ENCODE peak calls at places on chromosomes 12 and 14, in six cellular contexts. J, K, P, S, F and R are unnamed samples.
A peak's percentile ranks its signal among the peaks of the same experiment; 100 is the strongest.

GRCh38 chr12:69935651-69936100 is 110.6 kb downstream of the MYRFL start:
- DNase-seq in K (no peak), F (no peak), P (peak; percentile 78), J (no peak), S (no peak), R (no peak)

GRCh38 chr12:43776498-43776897 is 17.7 kb downstream of the IRAK4 start:
- DNase-seq in S (no peak), J (peak; percentile 16), P (peak; percentile 61), F (no peak), K (no peak), R (peak; percentile 44)

GRCh38 chr12:82663893-82664292 is 22.8 kb upstream of the TMTC2 start:
- DNase-seq in K (no peak), J (no peak), F (no peak), P (no peak), S (no peak), R (no peak)

GRCh38 chr14:75259510-75259855 is 19.1 kb upstream of the FOS start:
- DNase-seq in S (no peak), F (no peak), P (peak; percentile 50), J (no peak), K (no peak), R (no peak)

GRCh38 chr14:32438511-32438910 is 109.4 kb downstream of the AKAP6 start:
- DNase-seq in J (no peak), P (no peak), F (no peak), K (no peak), S (no peak), R (no peak)

GRCh38 chr12:85779768-85780167 is 56.4 kb downstream of the RASSF9 start:
- DNase-seq in F (no peak), P (no peak), S (no peak), K (no peak), J (no peak), R (no peak)

GRCh38 chr12:96416033-96416790 is 16.0 kb upstream of the CDK17 start:
- DNase-seq in J (no peak), P (no peak), K (no peak), F (no peak), S (no peak), R (peak; percentile 21)

GRCh38 chr14:77181603-77182437 is at the start of gene TMEM63C:
- DNase-seq in S (peak; percentile 21), J (peak; percentile 93), F (peak; percentile 20), P (peak; percentile 94), K (peak; percentile 95), R (peak; percentile 29)

GRCh38 chr12:13218641-13219040 is 22.1 kb downstream of the EMP1 start:
- DNase-seq in F (no peak), S (no peak), P (no peak), J (no peak), K (no peak), R (no peak)

GRCh38 chr14:95173518-95173917 is 16.2 kb upstream of the DICER1 start:
- DNase-seq in F (no peak), J (no peak), S (no peak), K (no peak), P (no peak), R (no peak)

GRCh38 chr14:63564318-63564717 is 21.1 kb upstream of the PPP2R5E start:
- DNase-seq in J (no peak), S (no peak), F (no peak), P (no peak), K (no peak), R (no peak)

GRCh38 chr12:110316861-110317260 is 35.8 kb downstream of the ATP2A2 start:
- DNase-seq in J (no peak), P (no peak), S (no peak), F (no peak), K (no peak), R (no peak)

GRCh38 chr12:88298761-88299242 is 156.7 kb downstream of the TMTC3 start:
- DNase-seq in J (peak; percentile 70), P (no peak), S (peak; percentile 31), K (no peak), F (no peak), R (no peak)

DNA sequence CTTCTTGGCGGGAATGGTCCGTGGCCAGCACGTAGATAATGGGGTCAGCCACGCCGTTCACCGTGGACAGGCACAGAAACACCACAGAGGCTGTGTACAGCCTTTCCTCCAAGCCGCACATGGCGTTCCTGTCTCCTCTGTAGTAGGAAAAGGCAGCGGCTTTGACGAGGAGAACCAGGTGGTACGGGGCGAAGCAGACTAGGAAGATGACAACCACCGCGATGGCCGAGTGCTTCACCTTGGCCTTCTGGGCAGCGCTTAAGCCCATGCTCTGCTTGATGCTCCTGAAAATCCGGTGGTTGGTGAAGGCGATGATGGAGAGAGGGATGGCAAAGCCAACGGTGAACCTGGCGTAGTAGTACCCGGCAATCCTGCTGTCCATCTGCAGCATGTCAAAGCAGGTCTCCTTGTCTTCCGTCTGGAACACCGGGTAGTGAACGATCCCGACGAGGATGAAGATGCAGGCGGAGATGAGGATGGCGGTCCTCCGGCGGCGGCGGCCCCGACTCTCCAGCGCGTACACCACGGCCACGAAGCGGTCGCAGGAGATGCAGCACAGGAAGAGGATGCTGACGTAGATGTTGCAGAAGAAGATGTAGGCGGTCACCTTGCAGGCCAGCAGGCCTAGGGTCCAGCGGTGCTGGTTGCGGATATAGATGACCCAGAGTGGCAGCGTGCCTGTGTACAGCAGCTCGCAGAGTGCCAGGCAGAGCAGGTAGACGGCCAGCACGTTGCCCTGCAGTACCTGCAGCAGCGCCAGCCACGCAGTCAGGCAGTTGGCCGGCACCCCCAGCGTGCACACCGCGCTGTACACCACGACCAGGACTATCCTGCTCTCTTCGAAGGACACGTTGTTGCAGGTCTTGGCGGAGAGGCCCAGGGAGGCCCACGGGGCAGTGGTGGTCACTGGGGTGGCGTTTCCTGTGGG is 13.8 kb downstream of the GPR132 start:
- DNase-seq in F (no peak), K (no peak), P (peak; percentile 14), S (no peak), J (no peak), R (no peak)
- TF ChIP-seq CTCF in F (no peak), K (no peak), P (no peak), S (no peak), J (no peak), R (no peak)

DNA sequence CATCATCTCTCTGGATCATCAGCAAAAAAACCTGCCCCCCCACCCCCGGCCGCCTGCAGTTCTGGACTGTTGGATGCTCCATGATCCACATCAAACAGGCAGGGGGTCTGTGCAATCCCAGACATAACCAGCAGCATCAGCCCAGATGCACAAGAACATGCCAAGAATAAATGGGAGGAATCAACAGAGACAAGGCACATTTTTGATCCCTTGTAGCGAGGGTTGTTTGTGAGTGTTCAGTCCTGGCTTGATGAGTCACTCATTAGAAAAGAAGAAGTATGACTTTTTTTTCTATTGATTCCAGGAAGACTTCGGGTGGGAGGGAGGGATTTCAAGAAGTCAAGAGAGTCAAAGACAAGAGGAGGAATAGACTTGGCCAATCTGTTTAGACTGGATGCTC is 244.2 kb downstream of the KSR2 start:
- DNase-seq in F (no peak), J (no peak), S (no peak), K (no peak), P (no peak), R (no peak)
- TF ChIP-seq YY1 in F (no peak), J (no peak), S (no peak), K (no peak), P (no peak), R (no peak)

DNA sequence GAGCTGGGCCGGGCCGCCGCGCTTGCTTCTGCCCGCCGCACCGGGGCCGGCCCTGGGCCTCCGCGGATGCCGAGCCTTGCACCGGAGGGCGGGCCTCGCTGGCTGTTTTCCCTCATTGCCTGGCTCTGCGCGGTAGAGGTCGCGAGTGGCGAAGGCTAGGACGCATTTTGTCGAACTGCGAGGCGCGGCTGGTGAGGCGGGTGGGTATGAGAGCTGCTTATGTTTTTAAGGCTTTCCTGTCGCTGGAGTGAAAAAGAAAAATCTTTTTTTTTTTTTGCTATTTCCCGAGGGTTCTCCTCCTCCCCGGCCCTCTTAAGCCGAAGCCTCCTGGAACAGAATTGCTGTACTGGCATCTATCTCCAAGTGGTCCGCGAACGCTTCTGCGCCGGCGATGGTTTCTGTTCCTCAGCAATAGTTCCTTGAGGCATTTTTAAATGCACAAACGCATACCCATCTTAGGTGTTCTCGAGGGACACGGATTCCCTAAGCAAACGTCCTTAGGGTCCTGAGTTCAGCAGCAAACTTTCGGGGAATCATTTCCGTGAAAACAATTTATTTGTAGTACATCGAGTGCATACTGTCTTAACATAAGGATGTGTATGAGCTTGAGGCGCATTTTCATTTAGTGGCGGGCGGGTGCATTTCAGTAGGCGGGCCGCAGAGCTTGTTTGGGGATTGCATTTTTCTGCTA is 631 bp downstream of the RESF1 start:
- DNase-seq in S (peak; percentile 48), P (peak; percentile 81), J (no peak), K (no peak), F (no peak), R (peak; percentile 17)
- TF ChIP-seq CTCF in S (peak; percentile 4), P (no peak), J (no peak), K (no peak), F (peak; percentile 51), R (peak; percentile 45)

GRCh38 chr14:22556021-22556989 is 32.7 kb downstream of the DAD1 start:
- DNase-seq in K (no peak), J (no peak), P (no peak), F (peak; percentile 58), S (peak; percentile 98), R (no peak)
- TF ChIP-seq YY1 in K (no peak), J (no peak), P (no peak), F (no peak), S (no peak), R (no peak)

GRCh38 chr12:6868211-6869048 is 1.1 kb downstream of the TPI1 start:
- DNase-seq in F (no peak), P (no peak), J (no peak), S (no peak), K (no peak), R (no peak)
- TF ChIP-seq CTCF in F (peak; percentile 14), P (peak; percentile 36), J (peak; percentile 25), S (peak; percentile 26), K (no peak), R (peak; percentile 50)

GRCh38 chr14:22737052-22737451 is 29.4 kb upstream of the OXA1L start:
- DNase-seq in F (no peak), J (no peak), P (no peak), K (no peak), S (no peak), R (no peak)
- TF ChIP-seq YY1 in F (no peak), J (no peak), P (no peak), K (no peak), S (peak; percentile 98), R (no peak)

GRCh38 chr12:7645395-7646177 is 20.1 kb downstream of the APOBEC1 start:
- DNase-seq in S (no peak), J (peak; percentile 24), K (no peak), F (peak; percentile 27), P (peak; percentile 52), R (peak; percentile 6)
- TF ChIP-seq CTCF in S (peak; percentile 84), J (peak; percentile 83), K (peak; percentile 35), F (peak; percentile 69), P (peak; percentile 92), R (peak; percentile 58)